ENCODE peak calls at places on chromosomes 13 and 19, in ten cellular contexts. R is A549; V is activated T-cell treated with anti-CD3 and anti-CD28 coated beads, Interleukin-2, amount 50 U/mL, for 48 hours; N is SK-N-SH; J is skeletal muscle cell; T is SHP77; A is stimulated activated naive CD4-positive, alpha-beta T cell; H is breast epithelium; L is HS-27A; X is activated naive CD8-positive, alpha-beta T cell treated with anti-CD3 and anti-CD28 coated beads, Interleukin-2, amount 10 ng/mL, durations not matched to agents 7 days and 5 days. I is an unnamed sample.

GRCh38 chr19:3324405-3324856 is 42.0 kb upstream of the NFIC start:
- DNase-seq in R (no peak), V (peak), L (no peak), A (peak), T (no peak), H (no peak), X (peak), J (no peak), N (peak), I (peak)

GRCh38 chr13:49248433-49249002 is 793 bp downstream of the CDADC1 start:
- DNase-seq in A (no peak), J (no peak), R (peak), H (no peak), X (no peak), V (no peak), T (no peak), N (peak), L (no peak), I (peak)

GRCh38 chr19:5345895-5346386 is 5.3 kb upstream of the PTPRS start:
- DNase-seq in T (no peak), N (no peak), J (peak), L (no peak), R (no peak), H (no peak), V (no peak), A (no peak), X (no peak), I (no peak)

GRCh38 chr13:100235311-100235901 is 146.5 kb downstream of the PCCA start:
- DNase-seq in L (no peak), R (peak), V (no peak), A (peak), H (no peak), X (no peak), T (peak), J (peak), N (peak), I (peak)

GRCh38 chr19:49491030-49491803 is 3.8 kb downstream of the RPL13A start:
- DNase-seq in R (no peak), N (no peak), J (no peak), X (no peak), H (no peak), V (no peak), T (no peak), A (no peak), L (no peak), I (no peak)

GRCh38 chr19:41528106-41528505 is 47.9 kb upstream of the CEACAM21 start:
- DNase-seq in V (no peak), N (no peak), H (no peak), J (no peak), T (no peak), X (no peak), L (no peak), A (no peak), R (no peak), I (no peak)

GRCh38 chr13:50170447-50171037 is 155.3 kb downstream of the KCNRG start:
- DNase-seq in V (no peak), J (no peak), T (no peak), N (no peak), H (no peak), L (no peak), X (no peak), A (no peak), R (no peak), I (no peak)

GRCh38 chr13:48644141-48644540 is 9.6 kb upstream of the CYSLTR2 start:
- DNase-seq in N (no peak), A (no peak), L (no peak), J (no peak), T (no peak), V (no peak), H (no peak), X (no peak), R (no peak), I (no peak)

GRCh38 chr19:6065685-6066365 is 44.5 kb downstream of the RFX2 start:
- DNase-seq in T (no peak), J (no peak), X (no peak), A (peak), V (peak), H (peak), R (peak), L (no peak), N (no peak), I (no peak)

GRCh38 chr19:50500060-50500752 is 10.8 kb downstream of the JOSD2 start:
- DNase-seq in V (no peak), A (no peak), N (peak), T (peak), X (no peak), R (no peak), L (no peak), H (no peak), J (peak), I (peak)

GRCh38 chr13:109959903-109960302 is 173.5 kb upstream of the IRS2 start:
- DNase-seq in X (no peak), T (no peak), R (no peak), N (no peak), H (no peak), V (no peak), J (no peak), A (no peak), L (no peak), I (no peak)

GRCh38 chr13:33318744-33319143 is 33.2 kb upstream of the STARD13 start:
- DNase-seq in H (no peak), A (no peak), X (no peak), V (no peak), T (no peak), R (no peak), J (no peak), N (no peak), L (no peak), I (no peak)

GRCh38 chr19:49570138-49570856 is 10.1 kb downstream of the NOSIP start:
- DNase-seq in N (peak), A (peak), H (no peak), V (peak), J (no peak), R (peak), L (peak), X (no peak), T (peak), I (peak)

GRCh38 chr13:110173247-110173818 is 133.6 kb downstream of the COL4A1 start:
- DNase-seq in V (no peak), R (no peak), H (no peak), J (no peak), A (no peak), N (no peak), X (no peak), T (no peak), L (no peak), I (no peak)

GRCh38 chr19:21491161-21491560 is 14.2 kb upstream of the ZNF429 start:
- DNase-seq in N (no peak), R (no peak), T (no peak), A (no peak), V (no peak), J (no peak), L (no peak), X (no peak), H (no peak), I (no peak)

GRCh38 chr13:74206061-74206561 is 71.9 kb upstream of the KLF12 start:
- DNase-seq in A (no peak), R (no peak), V (no peak), X (no peak), J (peak), T (no peak), H (no peak), L (no peak), N (no peak), I (no peak)

GRCh38 chr13:112205990-112206389 is 139.0 kb downstream of the SOX1 start:
- DNase-seq in A (no peak), R (no peak), X (no peak), J (no peak), L (no peak), V (no peak), N (no peak), H (no peak), T (no peak), I (no peak)

GRCh38 chr13:102869948-102870676 is 24.3 kb downstream of the ERCC5 start:
- DNase-seq in T (no peak), N (no peak), J (no peak), A (no peak), L (no peak), H (no peak), V (no peak), R (no peak), X (no peak), I (no peak)

GRCh38 chr13:37656247-37656940 is 57.8 kb upstream of the POSTN start:
- DNase-seq in J (peak), V (no peak), H (no peak), L (peak), T (no peak), R (peak), X (no peak), N (no peak), A (no peak), I (no peak)

GRCh38 chr19:9309974-9310446 is 372 bp upstream of the ZNF699 start:
- DNase-seq in L (no peak), T (peak), H (peak), R (peak), X (no peak), N (peak), A (peak), J (peak), V (no peak), I (peak)

GRCh38 chr19:40078377-40078776 is 12.4 kb downstream of the ZNF780A start:
- DNase-seq in J (no peak), T (no peak), H (no peak), X (no peak), A (no peak), R (no peak), V (no peak), L (no peak), N (no peak), I (no peak)

GRCh38 chr13:94548382-94549240 is 47.3 kb downstream of the TGDS start:
- DNase-seq in N (peak), A (peak), J (no peak), R (peak), L (no peak), V (no peak), H (no peak), T (peak), X (no peak), I (peak)

GRCh38 chr13:73898276-73898675 is 235.9 kb downstream of the KLF12 start:
- DNase-seq in V (no peak), R (no peak), L (no peak), T (no peak), H (no peak), A (no peak), J (no peak), X (no peak), N (peak), I (no peak)

GRCh38 chr19:39110263-39110967 is 15.2 kb upstream of the PAK4 start:
- DNase-seq in R (peak), J (no peak), L (peak), H (peak), V (peak), X (peak), A (peak), N (peak), T (peak), I (peak)

GRCh38 chr13:65342938-65343337 is 1887.2 kb downstream of the PCDH9 start:
- DNase-seq in L (no peak), H (no peak), T (no peak), A (no peak), V (no peak), R (no peak), X (no peak), N (no peak), J (no peak), I (no peak)

GRCh38 chr19:3656747-3657394 is 30.3 kb upstream of the CACTIN start:
- DNase-seq in H (no peak), J (no peak), A (no peak), T (no peak), X (no peak), V (no peak), N (no peak), R (no peak), L (no peak), I (no peak)

GRCh38 chr13:76425930-76426329 is 460.3 kb downstream of the KCTD12 start:
- DNase-seq in J (peak), A (no peak), X (no peak), N (no peak), R (no peak), H (no peak), V (no peak), T (no peak), L (no peak), I (peak)

GRCh38 chr13:35953537-35954206 is 177.5 kb downstream of the DCLK1 start:
- DNase-seq in J (peak), T (peak), L (peak), A (no peak), R (peak), X (no peak), N (peak), H (no peak), V (no peak), I (peak)